ENCODE peak calls at places on chromosome X, in ten cellular contexts. One of them, this sample, is unnamed.

GRCh38 chrX:115582871-115583729 is 22.1 kb downstream of the PLS3 start:
- DNase-seq in nephron progenitor cell: no peak
- DNase-seq in cardiac muscle cell: peak
- DNase-seq in ovary: no peak
- DNase-seq in uterus: no peak
- DNase-seq in heart right ventricle: no peak
- DNase-seq in AG04450: no peak
- DNase-seq in bronchial epithelial cell: peak
- DNase-seq in mucosa of descending colon: no peak
- DNase-seq in body of pancreas: no peak
- DNase-seq in this sample: no peak

GRCh38 chrX:130330706-130331105 is 9.0 kb upstream of the SLC25A14 start:
- DNase-seq in ovary: peak
- DNase-seq in AG04450: no peak
- DNase-seq in uterus: no peak
- DNase-seq in heart right ventricle: peak
- DNase-seq in nephron progenitor cell: peak
- DNase-seq in mucosa of descending colon: peak
- DNase-seq in body of pancreas: peak
- DNase-seq in bronchial epithelial cell: peak
- DNase-seq in cardiac muscle cell: peak
- DNase-seq in this sample: no peak

GRCh38 chrX:50117477-50117876 is 83.3 kb downstream of the AKAP4 start:
- DNase-seq in AG04450: no peak
- DNase-seq in ovary: no peak
- DNase-seq in cardiac muscle cell: no peak
- DNase-seq in bronchial epithelial cell: peak
- DNase-seq in uterus: no peak
- DNase-seq in mucosa of descending colon: peak
- DNase-seq in nephron progenitor cell: no peak
- DNase-seq in body of pancreas: no peak
- DNase-seq in heart right ventricle: no peak
- DNase-seq in this sample: no peak

GRCh38 chrX:111646515-111646914 is 34.5 kb upstream of the ALG13 start:
- DNase-seq in heart right ventricle: no peak
- DNase-seq in body of pancreas: no peak
- DNase-seq in AG04450: no peak
- DNase-seq in uterus: no peak
- DNase-seq in mucosa of descending colon: no peak
- DNase-seq in ovary: no peak
- DNase-seq in nephron progenitor cell: no peak
- DNase-seq in bronchial epithelial cell: peak
- DNase-seq in cardiac muscle cell: no peak
- DNase-seq in this sample: no peak

GRCh38 chrX:103607385-103608304 is at the start of gene TCEAL3:
- DNase-seq in uterus: peak
- DNase-seq in ovary: peak
- DNase-seq in AG04450: no peak
- DNase-seq in mucosa of descending colon: peak
- DNase-seq in cardiac muscle cell: peak
- DNase-seq in bronchial epithelial cell: no peak
- DNase-seq in nephron progenitor cell: peak
- DNase-seq in heart right ventricle: peak
- DNase-seq in body of pancreas: peak
- DNase-seq in this sample: peak

GRCh38 chrX:318068-318738 is 393 bp downstream of the GTPBP6 start:
- DNase-seq in heart right ventricle: peak
- DNase-seq in ovary: peak
- DNase-seq in bronchial epithelial cell: peak
- DNase-seq in cardiac muscle cell: peak
- DNase-seq in nephron progenitor cell: peak
- DNase-seq in uterus: peak
- DNase-seq in mucosa of descending colon: peak
- DNase-seq in AG04450: peak
- DNase-seq in body of pancreas: peak
- DNase-seq in this sample: peak

GRCh38 chrX:72045141-72045540 is 86.6 kb downstream of the RTL5 start:
- DNase-seq in ovary: no peak
- DNase-seq in bronchial epithelial cell: peak
- DNase-seq in heart right ventricle: no peak
- DNase-seq in uterus: no peak
- DNase-seq in cardiac muscle cell: no peak
- DNase-seq in mucosa of descending colon: no peak
- DNase-seq in AG04450: no peak
- DNase-seq in body of pancreas: no peak
- DNase-seq in nephron progenitor cell: no peak
- DNase-seq in this sample: no peak

GRCh38 chrX:74422576-74423288 is 1.4 kb downstream of the SLC16A2 start:
- DNase-seq in ovary: peak
- DNase-seq in bronchial epithelial cell: peak
- DNase-seq in AG04450: peak
- DNase-seq in heart right ventricle: peak
- DNase-seq in nephron progenitor cell: peak
- DNase-seq in uterus: peak
- DNase-seq in cardiac muscle cell: peak
- DNase-seq in body of pancreas: peak
- DNase-seq in mucosa of descending colon: peak
- DNase-seq in this sample: no peak

GRCh38 chrX:12954981-12955380 is 19.9 kb upstream of the TMSB4X start:
- DNase-seq in cardiac muscle cell: no peak
- DNase-seq in uterus: no peak
- DNase-seq in nephron progenitor cell: no peak
- DNase-seq in ovary: no peak
- DNase-seq in AG04450: no peak
- DNase-seq in body of pancreas: no peak
- DNase-seq in bronchial epithelial cell: no peak
- DNase-seq in mucosa of descending colon: no peak
- DNase-seq in heart right ventricle: no peak
- DNase-seq in this sample: no peak

GRCh38 chrX:136183917-136184316 is 36.6 kb downstream of the FHL1 start:
- DNase-seq in heart right ventricle: no peak
- DNase-seq in uterus: no peak
- DNase-seq in body of pancreas: no peak
- DNase-seq in bronchial epithelial cell: no peak
- DNase-seq in cardiac muscle cell: no peak
- DNase-seq in AG04450: no peak
- DNase-seq in ovary: no peak
- DNase-seq in mucosa of descending colon: no peak
- DNase-seq in nephron progenitor cell: no peak
- DNase-seq in this sample: no peak

GRCh38 chrX:71183341-71183740 is 38.7 kb downstream of the NLGN3 start:
- DNase-seq in heart right ventricle: no peak
- DNase-seq in cardiac muscle cell: peak
- DNase-seq in body of pancreas: no peak
- DNase-seq in ovary: no peak
- DNase-seq in bronchial epithelial cell: no peak
- DNase-seq in uterus: no peak
- DNase-seq in mucosa of descending colon: no peak
- DNase-seq in AG04450: no peak
- DNase-seq in nephron progenitor cell: peak
- DNase-seq in this sample: no peak

GRCh38 chrX:151984328-151984727 is 9.9 kb upstream of the GABRE start:
- DNase-seq in mucosa of descending colon: no peak
- DNase-seq in heart right ventricle: no peak
- DNase-seq in bronchial epithelial cell: peak
- DNase-seq in AG04450: no peak
- DNase-seq in nephron progenitor cell: no peak
- DNase-seq in body of pancreas: no peak
- DNase-seq in ovary: no peak
- DNase-seq in cardiac muscle cell: peak
- DNase-seq in uterus: no peak
- DNase-seq in this sample: no peak

DNA sequence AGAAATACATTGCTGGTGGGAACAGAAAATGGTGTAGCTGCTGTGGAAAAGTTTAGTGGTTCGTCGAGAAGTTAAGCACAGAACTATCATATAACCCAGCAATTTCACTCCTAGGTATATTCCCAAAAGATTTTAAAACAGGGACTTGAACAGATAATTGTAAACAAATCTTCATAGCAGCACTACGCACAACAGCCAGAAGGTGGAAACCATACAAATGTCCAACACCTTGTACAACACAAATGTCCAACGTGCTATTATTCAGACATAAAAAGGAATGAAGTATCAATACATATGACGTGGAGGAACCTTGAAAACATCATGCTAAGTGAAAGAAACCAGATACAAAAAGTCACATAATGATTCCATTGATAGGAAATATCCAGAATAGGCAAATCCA is 37.9 kb downstream of the CUL4B start:
- DNase-seq in body of pancreas: no peak
- DNase-seq in nephron progenitor cell: no peak
- DNase-seq in uterus: no peak
- DNase-seq in heart right ventricle: no peak
- DNase-seq in ovary: no peak
- DNase-seq in bronchial epithelial cell: no peak
- DNase-seq in cardiac muscle cell: no peak
- DNase-seq in mucosa of descending colon: no peak
- DNase-seq in AG04450: no peak
- DNase-seq in this sample: no peak
- TF ChIP-seq CTCF in body of pancreas: no peak
- TF ChIP-seq CTCF in nephron progenitor cell: no peak
- TF ChIP-seq CTCF in uterus: no peak
- TF ChIP-seq CTCF in heart right ventricle: no peak
- TF ChIP-seq CTCF in ovary: no peak
- TF ChIP-seq CTCF in bronchial epithelial cell: no peak
- TF ChIP-seq CTCF in cardiac muscle cell: no peak
- TF ChIP-seq CTCF in mucosa of descending colon: no peak
- TF ChIP-seq CTCF in AG04450: no peak
- TF ChIP-seq CTCF in this sample: no peak

GRCh38 chrX:19122641-19123009 is 357 bp upstream of the ADGRG2 start:
- DNase-seq in nephron progenitor cell: no peak
- DNase-seq in mucosa of descending colon: no peak
- DNase-seq in heart right ventricle: no peak
- DNase-seq in ovary: no peak
- DNase-seq in body of pancreas: no peak
- DNase-seq in uterus: no peak
- DNase-seq in AG04450: no peak
- DNase-seq in cardiac muscle cell: no peak
- DNase-seq in bronchial epithelial cell: no peak
- DNase-seq in this sample: no peak

GRCh38 chrX:19121466-19121865 is 802 bp downstream of the ADGRG2 start:
- DNase-seq in nephron progenitor cell: no peak
- DNase-seq in mucosa of descending colon: no peak
- DNase-seq in cardiac muscle cell: no peak
- DNase-seq in ovary: no peak
- DNase-seq in bronchial epithelial cell: no peak
- DNase-seq in body of pancreas: no peak
- DNase-seq in AG04450: no peak
- DNase-seq in heart right ventricle: no peak
- DNase-seq in uterus: no peak
- DNase-seq in this sample: no peak

GRCh38 chrX:19127649-19128168 is 5.4 kb upstream of the ADGRG2 start:
- DNase-seq in heart right ventricle: peak
- DNase-seq in nephron progenitor cell: no peak
- DNase-seq in uterus: no peak
- DNase-seq in ovary: no peak
- DNase-seq in mucosa of descending colon: no peak
- DNase-seq in bronchial epithelial cell: peak
- DNase-seq in cardiac muscle cell: peak
- DNase-seq in body of pancreas: no peak
- DNase-seq in AG04450: no peak
- DNase-seq in this sample: no peak

DNA sequence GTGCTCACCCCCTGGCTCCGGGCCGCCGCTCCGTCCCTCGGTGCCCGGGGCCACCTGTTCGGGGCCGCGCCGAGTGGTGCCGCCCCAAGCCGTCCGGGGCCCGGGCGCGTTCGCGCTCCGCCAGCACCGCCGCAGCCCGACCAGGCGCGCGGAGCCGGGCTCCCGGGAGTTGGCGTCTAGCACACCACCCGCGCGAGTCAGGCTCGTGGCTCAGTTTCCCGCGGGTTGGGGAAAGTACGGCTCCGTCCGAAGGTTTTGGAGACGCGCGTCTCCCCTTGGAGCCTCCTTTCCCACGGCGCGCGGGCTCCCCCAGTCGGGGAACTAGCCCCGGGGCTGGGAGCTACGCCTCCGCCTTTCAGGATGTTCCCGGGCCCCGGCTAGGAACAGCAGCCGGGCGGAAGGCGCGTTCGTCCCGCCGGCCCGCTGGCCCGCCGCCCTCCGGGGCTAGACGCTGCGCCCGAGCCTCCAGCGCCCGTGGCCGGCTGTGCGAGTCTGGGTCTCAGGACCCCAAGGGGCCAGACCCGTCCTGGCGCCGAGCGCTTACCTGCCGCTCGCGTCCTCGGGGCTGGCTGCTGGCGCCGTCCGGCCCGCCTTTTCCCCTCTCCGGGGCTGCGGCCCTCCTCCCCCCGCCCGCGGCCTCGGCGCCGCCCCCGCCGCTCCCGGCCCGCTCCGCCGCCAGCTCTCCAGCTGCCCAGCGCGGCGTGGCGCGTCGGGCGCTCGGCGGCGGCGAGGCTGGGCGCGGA is at the start of gene ADGRG2:
- DNase-seq in body of pancreas: peak
- DNase-seq in cardiac muscle cell: peak
- DNase-seq in bronchial epithelial cell: no peak
- DNase-seq in ovary: peak
- DNase-seq in heart right ventricle: peak
- DNase-seq in uterus: peak
- DNase-seq in AG04450: no peak
- DNase-seq in mucosa of descending colon: peak
- DNase-seq in nephron progenitor cell: peak
- DNase-seq in this sample: no peak
- TF ChIP-seq CTCF in body of pancreas: no peak
- TF ChIP-seq CTCF in cardiac muscle cell: peak
- TF ChIP-seq CTCF in bronchial epithelial cell: no peak
- TF ChIP-seq CTCF in ovary: no peak
- TF ChIP-seq CTCF in heart right ventricle: peak
- TF ChIP-seq CTCF in uterus: no peak
- TF ChIP-seq CTCF in AG04450: peak
- TF ChIP-seq CTCF in mucosa of descending colon: no peak
- TF ChIP-seq CTCF in nephron progenitor cell: no peak
- TF ChIP-seq CTCF in this sample: no peak

GRCh38 chrX:131802836-131803626 is 220.1 kb upstream of the STK26 start:
- DNase-seq in nephron progenitor cell: no peak
- DNase-seq in ovary: peak
- DNase-seq in AG04450: no peak
- DNase-seq in body of pancreas: peak
- DNase-seq in heart right ventricle: peak
- DNase-seq in bronchial epithelial cell: no peak
- DNase-seq in cardiac muscle cell: no peak
- DNase-seq in uterus: peak
- DNase-seq in mucosa of descending colon: no peak
- DNase-seq in this sample: no peak
- TF ChIP-seq CTCF in nephron progenitor cell: no peak
- TF ChIP-seq CTCF in ovary: peak
- TF ChIP-seq CTCF in AG04450: no peak
- TF ChIP-seq CTCF in body of pancreas: no peak
- TF ChIP-seq CTCF in heart right ventricle: peak
- TF ChIP-seq CTCF in bronchial epithelial cell: no peak
- TF ChIP-seq CTCF in cardiac muscle cell: no peak
- TF ChIP-seq CTCF in uterus: peak
- TF ChIP-seq CTCF in mucosa of descending colon: no peak
- TF ChIP-seq CTCF in this sample: no peak

DNA sequence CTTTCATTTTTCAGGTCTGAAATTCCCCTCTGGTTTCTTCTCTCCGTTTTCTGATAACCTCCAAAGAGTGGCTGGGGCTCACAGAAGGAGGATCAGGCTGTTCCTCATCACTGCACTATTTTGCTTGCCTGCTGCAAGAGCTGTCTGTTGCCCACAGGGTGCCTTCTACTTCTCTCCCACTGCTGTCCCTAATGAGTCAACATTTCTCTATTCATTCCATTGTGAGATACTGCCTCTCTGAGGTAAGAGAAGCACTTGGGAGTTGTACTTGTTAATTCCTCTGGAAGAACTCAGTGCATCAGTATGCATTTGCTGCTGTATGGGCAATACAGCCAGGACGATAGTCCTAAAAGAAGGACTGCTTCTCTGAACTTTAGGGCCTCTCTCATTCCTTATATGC is 34.8 kb downstream of the CT47B1 start:
- DNase-seq in bronchial epithelial cell: peak
- DNase-seq in uterus: no peak
- DNase-seq in heart right ventricle: no peak
- DNase-seq in ovary: no peak
- DNase-seq in nephron progenitor cell: no peak
- DNase-seq in mucosa of descending colon: no peak
- DNase-seq in body of pancreas: no peak
- DNase-seq in AG04450: no peak
- DNase-seq in cardiac muscle cell: peak
- DNase-seq in this sample: no peak
- TF ChIP-seq CTCF in bronchial epithelial cell: no peak
- TF ChIP-seq CTCF in uterus: no peak
- TF ChIP-seq CTCF in heart right ventricle: no peak
- TF ChIP-seq CTCF in ovary: no peak
- TF ChIP-seq CTCF in nephron progenitor cell: no peak
- TF ChIP-seq CTCF in mucosa of descending colon: no peak
- TF ChIP-seq CTCF in body of pancreas: no peak
- TF ChIP-seq CTCF in AG04450: no peak
- TF ChIP-seq CTCF in cardiac muscle cell: peak
- TF ChIP-seq CTCF in this sample: no peak

This sample was measured in omental fat pad.